ENCODE peak calls at places on chromosomes 16 and 17, in four cellular contexts. G is K562, U is HL-60, J is GM12878. S is an unnamed sample.

GRCh38 chr17:17774009-17774881 is 62.5 kb downstream of the SREBF1 start:
- DNase-seq in G (no peak), J (no peak), U (no peak), S (no peak)

GRCh38 chr16:55133654-55134053 is 190.3 kb upstream of the IRX6 start:
- DNase-seq in J (no peak), G (no peak), U (no peak), S (no peak)

GRCh38 chr17:9371019-9371418 is 204.6 kb downstream of the STX8 start:
- DNase-seq in U (no peak), J (peak), G (no peak), S (no peak)

GRCh38 chr17:83053021-83053778 is 26.2 kb upstream of the METRNL start:
- DNase-seq in U (no peak), J (no peak), G (no peak), S (no peak)

GRCh38 chr16:68737730-68738590 is 868 bp downstream of the CDH1 start:
- DNase-seq in J (no peak), U (no peak), G (no peak), S (no peak)

GRCh38 chr16:86952769-86953168 is 364.4 kb downstream of the C16orf95 start:
- DNase-seq in J (no peak), G (no peak), U (no peak), S (no peak)

GRCh38 chr17:18186271-18186982 is 2.8 kb downstream of the ALKBH5 start:
- DNase-seq in G (no peak), J (no peak), U (no peak), S (no peak)

GRCh38 chr17:54980372-54980771 is 11.8 kb downstream of the STXBP4 start:
- DNase-seq in U (no peak), J (no peak), G (no peak), S (no peak)

GRCh38 chr17:58331815-58332719 is 3.5 kb upstream of the TSPOAP1 start:
- DNase-seq in J (peak), G (peak), U (peak), S (no peak)

GRCh38 chr16:84633622-84634021 is 14.7 kb upstream of the KLHL36 start:
- DNase-seq in G (no peak), J (no peak), U (no peak), S (no peak)

GRCh38 chr16:19601083-19601976 is 45.8 kb downstream of the VPS35L start:
- DNase-seq in G (peak), J (no peak), U (peak), S (no peak)

GRCh38 chr17:76643553-76644148 is at the start of gene ST6GALNAC1:
- DNase-seq in J (no peak), G (peak), U (no peak), S (no peak)

GRCh38 chr17:83131268-83132011 is 52.0 kb downstream of the METRNL start:
- DNase-seq in J (no peak), U (no peak), G (peak), S (no peak)

GRCh38 chr16:71900336-71900735 is 5.0 kb downstream of the IST1 start:
- DNase-seq in G (no peak), J (no peak), U (peak), S (no peak)

GRCh38 chr17:77285594-77286390 is 145.0 kb downstream of the SEC14L1 start:
- DNase-seq in U (peak), J (no peak), G (no peak), S (no peak)

GRCh38 chr16:4330277-4330882 is 14.5 kb downstream of the GLIS2 start:
- DNase-seq in J (no peak), G (peak), U (peak), S (peak)

GRCh38 chr16:84585886-84586285 is 32.0 kb downstream of the COTL1 start:
- DNase-seq in G (peak), U (peak), J (no peak), S (peak)

GRCh38 chr17:81200695-81201580 is 21.8 kb downstream of the CEP131 start:
- DNase-seq in U (peak), G (peak), J (no peak), S (peak)

GRCh38 chr17:66602659-66603363 is 232.1 kb upstream of the CACNG5 start:
- DNase-seq in U (no peak), J (no peak), G (no peak), S (no peak)

GRCh38 chr17:29399634-29400033 is 9.5 kb downstream of the TAOK1 start:
- DNase-seq in J (no peak), G (no peak), U (no peak), S (no peak)

GRCh38 chr17:44863254-44863918 is 15.7 kb downstream of the HIGD1B start:
- DNase-seq in J (no peak), G (no peak), U (no peak), S (no peak)

GRCh38 chr16:54216268-54217187 is 70.1 kb downstream of the IRX3 start:
- DNase-seq in G (no peak), U (no peak), J (no peak), S (no peak)

GRCh38 chr17:10226930-10227695 is 28.7 kb upstream of the GAS7 start:
- DNase-seq in J (no peak), U (peak), G (peak), S (peak)

GRCh38 chr17:37818689-37819088 is 73.8 kb upstream of the HNF1B start:
- DNase-seq in U (no peak), J (no peak), G (no peak), S (no peak)

GRCh38 chr16:58723109-58723508 is 11.0 kb downstream of the GOT2 start:
- DNase-seq in J (no peak), G (no peak), U (no peak), S (no peak)
- TF ChIP-seq SPI1 in J (no peak), G (no peak), U (no peak), S (no peak)

GRCh38 chr16:27462200-27462845 is 60.3 kb downstream of the IL21R start:
- DNase-seq in G (no peak), J (no peak), U (no peak), S (no peak)

GRCh38 chr16:27462846-27463682 is 61.1 kb downstream of the IL21R start:
- DNase-seq in G (no peak), J (no peak), U (no peak), S (no peak)

GRCh38 chr16:27465483-27465879 is 63.5 kb downstream of the IL21R start:
- DNase-seq in U (no peak), G (no peak), J (no peak), S (no peak)

GRCh38 chr16:27464663-27465482 is 62.9 kb downstream of the IL21R start:
- DNase-seq in G (no peak), J (no peak), U (no peak), S (no peak)

DNA sequence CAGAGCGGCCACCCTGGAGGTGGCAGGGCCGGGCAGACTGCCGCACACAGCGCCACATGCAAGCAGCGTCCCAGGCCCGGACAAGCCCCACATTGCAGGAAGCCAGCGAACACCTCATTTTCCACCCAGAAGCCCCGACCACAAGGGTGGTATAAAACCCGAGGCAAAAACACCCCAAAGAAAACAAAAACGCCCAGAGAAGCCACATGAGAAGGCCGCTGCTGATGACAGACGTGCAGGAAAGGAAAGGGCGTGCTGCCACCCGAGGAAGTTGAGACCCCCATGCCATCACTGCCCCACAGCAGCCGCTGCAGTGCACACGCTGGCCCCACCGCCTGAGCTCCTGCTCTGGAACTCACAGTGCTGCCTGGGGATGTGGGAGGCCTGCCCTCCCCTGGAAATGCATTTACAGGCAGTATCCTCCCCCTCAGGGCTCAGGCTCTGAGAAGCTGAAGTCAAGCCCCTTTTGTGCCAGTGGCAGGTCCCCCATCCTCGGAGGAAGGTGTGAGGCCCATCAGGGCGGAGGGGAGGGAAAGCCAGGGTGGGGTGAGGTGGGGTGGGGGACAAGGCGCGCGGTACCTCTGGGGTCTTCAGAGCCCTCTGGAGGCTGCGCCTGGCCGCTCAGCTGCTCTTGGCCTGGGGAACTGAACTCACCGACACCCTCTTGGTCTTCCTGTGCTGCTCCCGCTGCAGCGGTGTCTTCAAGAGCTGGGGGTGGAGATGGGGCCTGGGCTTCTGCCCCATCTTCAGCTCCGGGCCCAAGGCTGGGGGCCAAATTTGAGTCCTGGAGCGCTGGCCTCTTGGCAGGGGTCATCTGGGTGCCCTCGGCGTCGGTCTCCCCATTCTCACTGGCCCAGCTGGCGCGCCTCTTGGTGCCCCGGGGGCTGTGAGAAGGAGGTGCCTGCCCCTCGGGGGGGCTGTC is 62.0 kb downstream of the IL21R start:
- DNase-seq in J (no peak), U (no peak), G (no peak), S (no peak)
- TF ChIP-seq SPI1 in J (no peak), U (no peak), G (no peak), S (no peak)

GRCh38 chr17:2263183-2263954 is 40.2 kb downstream of the SMG6 start:
- DNase-seq in U (no peak), J (no peak), G (no peak), S (no peak)

GRCh38 chr17:2264023-2264860 is 39.3 kb downstream of the SMG6 start:
- DNase-seq in G (no peak), U (no peak), J (no peak), S (no peak)

GRCh38 chr17:2267354-2267753 is 36.2 kb downstream of the SMG6 start:
- DNase-seq in J (no peak), G (no peak), U (no peak), S (no peak)

GRCh38 chr17:2266865-2267228 is 36.7 kb downstream of the SMG6 start:
- DNase-seq in J (no peak), U (no peak), G (no peak), S (no peak)

GRCh38 chr17:2266045-2266864 is 37.3 kb downstream of the SMG6 start:
- DNase-seq in U (peak), J (peak), G (no peak), S (no peak)
- TF ChIP-seq SPI1 in U (no peak), J (no peak), G (no peak), S (no peak)

DNA sequence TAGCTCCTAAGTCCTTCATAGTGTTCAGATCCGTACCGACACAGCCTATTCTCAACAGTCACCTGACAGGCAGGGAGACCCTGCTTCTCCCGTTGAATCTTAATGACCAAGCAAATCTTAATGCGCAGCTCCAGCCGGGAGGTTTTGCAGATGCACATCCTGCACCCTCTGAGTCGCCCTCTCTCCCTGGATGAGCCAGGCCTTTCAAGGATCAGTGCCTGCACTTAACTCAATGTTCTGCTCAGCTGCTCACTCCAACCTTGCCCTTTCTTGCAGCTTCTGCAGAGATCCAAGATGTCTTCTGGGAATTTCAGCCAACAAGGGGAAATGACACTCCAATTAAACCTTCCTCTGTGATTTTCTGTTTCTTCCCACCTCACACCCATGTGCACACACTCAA is 77.0 kb upstream of the DYNLRB2 start:
- DNase-seq in J (no peak), U (no peak), G (no peak), S (no peak)
- TF ChIP-seq SPI1 in J (no peak), U (no peak), G (no peak), S (no peak)

GRCh38 chr16:57577214-57577613 is 34.8 kb downstream of the ADGRG5 start:
- DNase-seq in U (no peak), G (no peak), J (no peak), S (no peak)
- TF ChIP-seq SPI1 in U (no peak), G (no peak), J (no peak), S (no peak)

GRCh38 chr16:88735121-88735520 is 28.8 kb downstream of the CTU2 start:
- DNase-seq in G (no peak), J (no peak), U (no peak), S (no peak)

GRCh38 chr16:88734361-88734728 is 28.0 kb downstream of the CTU2 start:
- DNase-seq in J (no peak), G (no peak), U (no peak), S (no peak)

GRCh38 chr16:88736496-88736895 is 30.2 kb downstream of the CTU2 start:
- DNase-seq in J (no peak), G (no peak), U (no peak), S (no peak)

GRCh38 chr16:88736088-88736487 is 29.8 kb downstream of the CTU2 start:
- DNase-seq in G (no peak), U (no peak), J (no peak), S (no peak)

GRCh38 chr16:88735616-88736015 is 29.3 kb downstream of the CTU2 start:
- DNase-seq in G (no peak), U (no peak), J (no peak), S (no peak)
- TF ChIP-seq SPI1 in G (no peak), U (no peak), J (no peak), S (no peak)

GRCh38 chr16:17359778-17360177 is 111.0 kb downstream of the XYLT1 start:
- DNase-seq in U (peak), G (no peak), J (no peak), S (no peak)
- TF ChIP-seq SPI1 in U (peak), G (no peak), J (peak), S (peak)

S was measured in GM12891.